ENCODE peak calls at places on chromosomes 12 and 14, in eight cellular contexts. U is naive thymus-derived CD4-positive, alpha-beta T cell; S is CD8-positive, alpha-beta T cell; C is body of pancreas; E is right cardiac atrium; P is A549; N is gastrocnemius medialis; Z is lung. F is an unnamed sample.

GRCh38 chr14:75150150-75150549 is 23.3 kb upstream of the NEK9 start:
- ATAC-seq in P (no peak), U (no peak), N (peak; percentile 93), C (no peak), E (no peak), S (no peak), Z (no peak), F (peak; percentile 63)

GRCh38 chr14:76941544-76942287 is 86.8 kb downstream of the IRF2BPL start:
- ATAC-seq in E (no peak), N (no peak), S (no peak), U (no peak), Z (no peak), P (peak; percentile 10), C (no peak), F (no peak)

GRCh38 chr14:73943083-73943482 is 6.8 kb downstream of the FAM161B start:
- ATAC-seq in C (no peak), N (peak; percentile 74), U (peak; percentile 73), E (peak; percentile 32), P (no peak), S (no peak), Z (peak; percentile 35), F (peak; percentile 75)

GRCh38 chr12:124554429-124555029 is 12.9 kb downstream of the NCOR2 start:
- ATAC-seq in P (no peak), Z (no peak), S (peak; percentile 50), E (peak; percentile 51), C (no peak), N (peak; percentile 74), U (peak; percentile 20), F (peak; percentile 37)

GRCh38 chr14:72715215-72715909 is 178.5 kb downstream of the DPF3 start:
- ATAC-seq in N (peak; percentile 86), C (peak; percentile 15), Z (peak; percentile 16), S (no peak), E (peak; percentile 79), U (no peak), P (no peak), F (peak; percentile 72)

GRCh38 chr12:100698518-100698917 is 96.1 kb upstream of the ANO4 start:
- ATAC-seq in U (no peak), S (no peak), N (no peak), P (no peak), C (no peak), E (no peak), Z (no peak), F (no peak)

GRCh38 chr12:55874465-55874864 is 31.7 kb upstream of the MMP19 start:
- ATAC-seq in C (peak; percentile 33), E (no peak), S (no peak), P (no peak), N (no peak), U (no peak), Z (no peak), F (no peak)

GRCh38 chr14:102654298-102654697 is 61.8 kb downstream of the RCOR1 start:
- ATAC-seq in C (no peak), Z (no peak), P (no peak), U (no peak), N (no peak), E (no peak), S (no peak), F (no peak)

GRCh38 chr12:25323774-25324086 is 73.0 kb upstream of the KRAS start:
- ATAC-seq in Z (no peak), C (no peak), U (peak; percentile 53), S (peak; percentile 39), P (no peak), N (no peak), E (no peak), F (no peak)

GRCh38 chr12:25327321-25327720 is 76.6 kb upstream of the KRAS start:
- ATAC-seq in E (no peak), N (no peak), P (no peak), Z (no peak), S (no peak), U (no peak), C (no peak), F (no peak)

GRCh38 chr12:25326326-25326725 is 75.6 kb upstream of the KRAS start:
- ATAC-seq in U (no peak), Z (no peak), P (no peak), E (no peak), C (no peak), S (no peak), N (no peak), F (no peak)

GRCh38 chr12:25322918-25323773 is 72.4 kb upstream of the KRAS start:
- ATAC-seq in P (no peak), N (no peak), S (peak; percentile 65), E (no peak), Z (no peak), U (peak; percentile 34), C (no peak), F (no peak)

GRCh38 chr12:25324861-25325260 is 74.1 kb upstream of the KRAS start:
- ATAC-seq in S (no peak), E (no peak), C (no peak), Z (no peak), N (no peak), U (no peak), P (no peak), F (no peak)
- H3K4me3 ChIP-seq in S (no peak overlapping the region), E (no peak overlapping the region), C (no peak overlapping the region), Z (no peak overlapping the region), N (no peak overlapping the region), U (no peak overlapping the region), P (no peak overlapping the region), F (no peak overlapping the region)

GRCh38 chr12:65938807-65939206 is 114.5 kb downstream of the HMGA2 start:
- ATAC-seq in N (no peak), Z (no peak), S (no peak), C (no peak), U (no peak), E (no peak), P (no peak), F (no peak)

GRCh38 chr12:65937806-65938205 is 113.5 kb downstream of the HMGA2 start:
- ATAC-seq in S (no peak), N (no peak), P (no peak), Z (no peak), U (no peak), E (no peak), C (no peak), F (no peak)

GRCh38 chr12:65941388-65941787 is 117.1 kb downstream of the HMGA2 start:
- ATAC-seq in Z (peak; percentile 71), N (no peak), P (peak; percentile 78), U (no peak), S (no peak), C (no peak), E (peak; percentile 29), F (no peak)

GRCh38 chr12:65943388-65944137 is 119.3 kb downstream of the HMGA2 start:
- ATAC-seq in P (no peak), Z (no peak), S (no peak), C (no peak), U (no peak), N (no peak), E (no peak), F (no peak)

DNA sequence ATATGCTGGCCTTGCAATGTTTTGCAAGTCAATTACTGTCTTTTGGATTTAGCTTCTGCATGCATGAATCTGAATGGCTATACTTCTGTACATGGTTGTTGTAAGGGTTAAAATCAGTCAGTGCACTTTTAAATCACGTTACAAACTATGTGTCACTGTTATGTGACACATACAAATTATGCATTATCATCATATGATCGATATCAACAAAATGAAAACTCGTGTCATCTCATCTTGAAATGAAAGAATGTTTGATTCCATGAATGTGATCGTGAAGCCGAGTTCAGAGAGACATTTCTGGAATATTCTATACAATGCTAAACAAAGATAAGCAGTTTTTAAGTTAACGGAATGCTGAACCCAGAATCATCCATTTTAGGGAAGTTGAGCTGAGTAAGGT is 116.5 kb downstream of the HMGA2 start:
- ATAC-seq in N (no peak), C (no peak), S (no peak), E (no peak), P (peak; percentile 52), U (no peak), Z (no peak), F (no peak)
- H3K4me3 ChIP-seq in N (no peak overlapping the region), C (no peak overlapping the region), S (no peak overlapping the region), E (no peak overlapping the region), P (no peak overlapping the region), U (no peak overlapping the region), Z (no peak overlapping the region), F (no peak overlapping the region)

DNA sequence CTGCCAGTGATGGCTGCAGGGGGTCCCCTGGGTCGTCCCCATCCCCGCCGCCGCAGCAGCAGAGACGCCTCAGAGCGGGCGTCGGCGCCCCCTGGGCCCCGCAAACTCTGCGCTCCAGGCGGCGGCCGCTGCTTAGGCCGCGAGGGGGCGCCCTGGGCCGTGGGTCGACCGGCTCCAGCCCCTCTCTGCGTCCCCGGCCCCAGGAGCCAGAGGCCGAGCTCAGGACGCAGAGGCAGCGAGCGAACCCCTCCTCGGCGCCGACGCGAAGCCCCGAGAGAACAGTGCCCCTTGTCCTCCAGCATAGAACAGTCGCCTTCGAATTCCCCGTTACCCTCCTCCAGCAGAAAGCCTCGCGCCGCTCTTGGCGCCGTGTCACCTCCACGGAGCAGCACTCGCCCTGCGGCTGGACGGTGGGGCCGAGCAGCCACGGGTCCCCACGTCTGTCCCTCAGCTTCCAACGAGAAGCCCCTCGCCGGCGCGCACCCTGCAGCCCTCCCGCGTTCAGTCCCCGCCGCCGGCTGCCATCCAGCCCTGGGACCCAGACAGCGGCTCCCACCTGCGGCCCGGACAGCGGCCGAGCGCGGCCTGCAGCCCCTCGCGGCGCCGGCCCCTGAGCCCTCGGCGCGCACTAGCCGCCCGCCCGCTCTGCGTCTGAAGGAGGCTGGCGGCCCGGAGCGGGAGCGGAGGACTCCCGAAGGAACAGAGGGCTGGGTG is 106.6 kb downstream of the PRICKLE1 start:
- ATAC-seq in E (peak; percentile 93), P (peak; percentile 97), C (peak; percentile 86), Z (peak; percentile 83), U (peak; percentile 80), S (peak; percentile 51), N (peak; percentile 85), F (peak; percentile 89)
- H3K4me3 ChIP-seq in E (peak overlapping the region; percentile 79), P (peak overlapping the region; percentile 90), C (peak overlapping the region; percentile 40), Z (peak overlapping the region; percentile 77), U (peak overlapping the region; percentile 58), S (peak overlapping the region; percentile 59), N (peak overlapping the region; percentile 84), F (peak overlapping the region; percentile 98)

DNA sequence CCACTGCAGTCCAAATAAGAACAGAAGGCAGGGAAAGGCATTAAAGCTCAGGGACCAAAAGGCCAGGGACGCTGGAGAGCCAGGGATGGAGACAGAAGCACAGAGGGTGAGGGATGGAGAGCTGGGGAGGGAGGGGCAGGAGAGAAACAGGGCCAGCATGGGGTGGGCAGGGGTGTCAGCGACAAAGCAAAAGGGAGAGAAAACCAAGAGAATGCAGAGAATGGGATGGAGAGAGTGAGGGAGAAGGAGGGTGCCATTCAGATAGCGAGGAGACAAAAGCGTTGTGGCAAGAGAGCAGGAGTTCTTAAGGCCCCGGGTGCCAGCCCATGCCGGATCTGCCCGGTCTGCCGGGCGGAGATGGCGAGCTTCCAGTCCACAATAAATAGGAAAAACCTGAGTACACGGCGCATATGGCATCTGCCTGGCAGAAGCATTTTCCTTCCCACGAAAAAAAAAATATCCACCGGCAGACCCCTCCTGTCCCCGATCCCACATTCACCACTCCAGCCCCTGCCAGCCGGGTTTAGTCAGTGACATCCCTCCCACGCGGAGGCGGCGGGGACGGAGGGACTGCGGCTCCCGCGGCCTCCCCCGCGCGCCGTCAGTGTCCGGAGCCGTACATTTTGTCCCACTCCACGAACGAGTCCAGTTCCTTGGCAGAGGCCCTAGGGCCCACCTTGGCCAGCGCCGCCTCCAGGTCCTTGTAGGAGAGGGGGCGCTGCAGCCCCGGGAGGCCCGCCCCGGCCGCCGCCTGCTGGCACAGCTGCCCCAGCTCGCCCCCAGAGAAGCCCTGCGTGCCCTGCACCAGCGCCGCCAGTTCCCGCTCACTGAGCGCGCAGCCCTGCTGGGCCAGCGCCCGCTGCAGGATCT is 28.4 kb downstream of the FIGNL2 start:
- ATAC-seq in N (no peak), Z (no peak), P (peak; percentile 84), U (peak; percentile 65), C (no peak), E (peak; percentile 26), S (peak; percentile 45), F (no peak)
- H3K4me3 ChIP-seq in N (no peak overlapping the region), Z (no peak overlapping the region), P (peak overlapping the region; percentile 94), U (peak overlapping the region; percentile 54), C (peak overlapping the region; percentile 5), E (peak overlapping the region; percentile 22), S (peak overlapping the region; percentile 76), F (peak overlapping the region; percentile 11)

F was measured in gastroesophageal sphincter.